ENCODE peak calls at places on chromosome 17, in six cellular contexts. R is right atrium auricular region, F is prostate gland, C is neural progenitor cell, U is Peyer's patch, Y is tibial nerve. J is an unnamed sample.

GRCh38 chr17:62309381-62309780 is 71.0 kb upstream of the EFCAB3 start:
- DNase-seq in R (no peak), F (no peak), C (no peak), U (no peak), Y (no peak), J (no peak)

GRCh38 chr17:55402374-55402773 is 19.3 kb downstream of the MMD start:
- DNase-seq in R (no peak), F (no peak), C (no peak), U (no peak), Y (no peak), J (no peak)

GRCh38 chr17:55285340-55286301 is 20.9 kb downstream of the HLF start:
- DNase-seq in R (peak; percentile 97), F (peak; percentile 94), C (no peak), U (peak; percentile 92), Y (peak; percentile 89), J (peak; percentile 94)

GRCh38 chr17:52546990-52547389 is 388.5 kb upstream of the CA10 start:
- DNase-seq in R (no peak), F (no peak), C (no peak), U (no peak), Y (no peak), J (no peak)

GRCh38 chr17:37694734-37695133 is 50.1 kb downstream of the HNF1B start:
- DNase-seq in R (no peak), F (no peak), C (no peak), U (no peak), Y (no peak), J (no peak)

GRCh38 chr17:63571632-63572310 is 21.5 kb downstream of the DCAF7 start:
- DNase-seq in R (no peak), F (no peak), C (no peak), U (no peak), Y (no peak), J (no peak)

GRCh38 chr17:49383048-49383447 is 21.0 kb upstream of the ZNF652 start:
- DNase-seq in R (no peak), F (no peak), C (no peak), U (no peak), Y (no peak), J (no peak)

GRCh38 chr17:69574257-69575197 is 160.0 kb downstream of the MAP2K6 start:
- DNase-seq in R (no peak), F (no peak), C (peak; percentile 22), U (no peak), Y (no peak), J (peak; percentile 17)

GRCh38 chr17:39591958-39592954 is 15.5 kb downstream of the NEUROD2 start:
- DNase-seq in R (no peak), F (no peak), C (peak; percentile 92), U (peak; percentile 59), Y (no peak), J (no peak)

GRCh38 chr17:31517524-31517923 is 126.0 kb downstream of the RAB11FIP4 start:
- DNase-seq in R (no peak), F (no peak), C (peak; percentile 69), U (no peak), Y (no peak), J (no peak)

GRCh38 chr17:77827039-77827438 is 131.5 kb upstream of the TNRC6C start:
- DNase-seq in R (no peak), F (no peak), C (no peak), U (no peak), Y (no peak), J (no peak)

GRCh38 chr17:17732892-17733670 is 51.8 kb downstream of the RAI1 start:
- DNase-seq in R (no peak), F (peak; percentile 67), C (no peak), U (no peak), Y (no peak), J (no peak)

GRCh38 chr17:63702223-63702577 is 2.3 kb upstream of the LIMD2 start:
- DNase-seq in R (no peak), F (no peak), C (no peak), U (peak; percentile 84), Y (no peak), J (no peak)

GRCh38 chr17:56478836-56479447 is 114.6 kb upstream of the NOG start:
- DNase-seq in R (no peak), F (no peak), C (peak; percentile 54), U (no peak), Y (no peak), J (no peak)

GRCh38 chr17:73151888-73152633 is 12.7 kb upstream of the SSTR2 start:
- DNase-seq in R (no peak), F (no peak), C (no peak), U (no peak), Y (no peak), J (no peak)

GRCh38 chr17:62630365-62631085 is 3.1 kb downstream of the MRC2 start:
- DNase-seq in R (no peak), F (no peak), C (no peak), U (no peak), Y (no peak), J (no peak)

GRCh38 chr17:5826384-5826783 is 242.1 kb upstream of the NLRP1 start:
- DNase-seq in R (no peak), F (no peak), C (no peak), U (no peak), Y (no peak), J (no peak)

GRCh38 chr17:77638229-77638628 is 320.3 kb upstream of the TNRC6C start:
- DNase-seq in R (no peak), F (no peak), C (no peak), U (no peak), Y (no peak), J (no peak)

GRCh38 chr17:7851438-7852261 is 3.2 kb upstream of the TMEM88 start:
- DNase-seq in R (no peak), F (peak; percentile 90), C (peak; percentile 98), U (peak; percentile 96), Y (peak; percentile 74), J (peak; percentile 91)

GRCh38 chr17:50428831-50429424 is 2.9 kb downstream of the ACSF2 start:
- DNase-seq in R (no peak), F (peak; percentile 82), C (no peak), U (peak; percentile 73), Y (no peak), J (no peak)

GRCh38 chr17:41777579-41778188 is 8.8 kb downstream of the JUP start:
- DNase-seq in R (peak; percentile 79), F (peak; percentile 64), C (no peak), U (peak; percentile 68), Y (peak; percentile 57), J (peak; percentile 89)

GRCh38 chr17:29138991-29139682 is 41.1 kb downstream of the MYO18A start:
- DNase-seq in R (no peak), F (no peak), C (no peak), U (peak; percentile 81), Y (no peak), J (peak; percentile 68)

GRCh38 chr17:45575126-45575885 is 84.8 kb upstream of the PLEKHM1 start:
- DNase-seq in R (no peak), F (no peak), C (no peak), U (no peak), Y (no peak), J (no peak)

GRCh38 chr17:77365584-77366186 is 224.9 kb downstream of the SEC14L1 start:
- DNase-seq in R (peak; percentile 84), F (peak; percentile 61), C (no peak), U (peak; percentile 80), Y (no peak), J (peak; percentile 59)

GRCh38 chr17:13024526-13025263 is 6.9 kb upstream of the ELAC2 start:
- DNase-seq in R (no peak), F (peak; percentile 13), C (peak; percentile 86), U (peak; percentile 79), Y (no peak), J (peak; percentile 32)

GRCh38 chr17:76878568-76878967 is 10.4 kb downstream of the MGAT5B start:
- DNase-seq in R (no peak), F (no peak), C (no peak), U (no peak), Y (no peak), J (no peak)

GRCh38 chr17:65698381-65699061 is 137.1 kb upstream of the AXIN2 start:
- DNase-seq in R (no peak), F (no peak), C (peak; percentile 46), U (no peak), Y (no peak), J (no peak)

GRCh38 chr17:56756536-56756935 is 77.2 kb downstream of the C17orf67 start:
- DNase-seq in R (no peak), F (no peak), C (no peak), U (no peak), Y (no peak), J (no peak)

DNA sequence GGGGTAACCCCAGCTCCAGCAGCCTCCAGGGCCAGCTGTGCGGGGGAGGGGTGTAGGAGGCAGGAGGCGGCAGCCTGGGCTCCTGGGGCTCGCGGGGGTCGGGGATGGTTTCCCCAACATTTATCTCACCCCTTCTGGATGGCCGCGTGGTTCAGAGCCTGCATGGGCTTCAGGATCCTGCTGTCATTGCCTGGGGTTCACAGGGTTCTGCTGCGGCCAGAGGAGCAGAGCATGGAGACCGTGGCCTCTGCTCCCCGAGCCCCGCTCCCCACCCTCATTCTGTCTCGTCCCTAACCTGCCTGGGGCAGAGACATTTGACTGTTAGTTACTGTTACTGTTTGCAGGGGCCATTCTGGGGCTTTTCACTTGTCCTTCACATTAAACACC is 4.9 kb downstream of the MYADML2 start:
- DNase-seq in R (no peak), F (no peak), C (no peak), U (no peak), Y (no peak), J (no peak)
- H3K4me3 ChIP-seq in R (peak overlapping the region; percentile 24), F (no peak overlapping the region), C (no peak overlapping the region), U (no peak overlapping the region), Y (no peak overlapping the region), J (peak overlapping the region; percentile 31)

GRCh38 chr17:67377727-67378443 is 804 bp downstream of the PITPNC1 start:
- DNase-seq in R (no peak), F (peak; percentile 41), C (peak; percentile 74), U (peak; percentile 77), Y (no peak), J (peak; percentile 46)
- TF ChIP-seq CTCF in R (no peak), F (peak; percentile 41), C (peak; percentile 50), U (peak; percentile 17), Y (peak; percentile 33), J (no peak)

DNA sequence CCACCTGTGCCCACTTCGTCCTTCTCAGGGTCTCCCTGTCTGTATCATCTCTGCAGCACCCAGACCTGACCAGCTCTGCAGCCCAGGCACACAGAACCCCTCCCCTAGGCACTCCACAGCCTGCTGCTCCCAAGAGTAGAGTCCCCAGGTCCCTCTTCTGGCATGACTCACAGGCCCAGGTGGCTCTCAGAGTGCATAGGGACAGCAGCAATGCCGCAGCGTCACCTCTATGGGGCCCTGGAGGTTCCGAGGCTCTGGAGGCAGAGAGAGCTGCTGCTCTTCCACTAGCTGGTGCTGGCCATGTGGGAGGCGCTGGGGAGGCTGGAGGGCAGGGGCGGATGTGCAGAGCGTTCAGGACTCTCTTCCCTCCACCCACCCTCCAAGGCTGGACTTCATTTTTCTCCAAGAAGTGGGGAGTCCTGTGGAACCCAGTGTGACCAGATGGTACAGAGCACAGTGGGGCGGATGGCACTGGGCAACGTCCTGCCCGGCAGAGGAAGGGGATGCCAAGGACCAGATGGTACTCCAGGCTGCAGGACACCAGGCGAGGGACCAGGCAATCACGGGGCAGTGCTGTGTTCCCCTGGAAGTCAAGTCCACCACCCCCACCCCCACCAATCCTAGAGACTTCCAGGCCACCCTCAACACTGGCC is 151.7 kb downstream of the RBFOX3 start:
- DNase-seq in R (no peak), F (no peak), C (no peak), U (no peak), Y (no peak), J (no peak)
- H3K9me3 ChIP-seq in R (no peaks in the 10 kb centered on the region), F (no peaks in the 10 kb centered on the region), C (no peaks in the 10 kb centered on the region), U (no peaks in the 10 kb centered on the region), Y (no peaks in the 10 kb centered on the region), J (no peaks in the 10 kb centered on the region)

DNA sequence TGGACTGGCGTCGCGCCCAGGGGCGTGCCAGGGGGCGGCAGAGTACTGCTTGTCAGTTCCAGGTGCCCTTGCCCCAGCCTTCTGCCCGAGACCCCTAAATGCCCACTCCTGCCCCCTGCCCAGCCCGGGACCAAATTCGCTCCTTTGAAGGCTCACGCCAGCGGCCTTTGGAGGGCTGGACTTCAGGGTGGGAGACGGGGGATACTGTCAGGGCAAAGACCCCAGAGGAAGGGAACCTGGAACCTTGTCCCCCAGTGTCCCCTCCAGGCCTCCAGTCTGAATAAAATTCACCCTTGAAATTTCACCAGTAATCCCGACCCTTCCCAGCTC is 737 bp downstream of the OTOP3 start:
- DNase-seq in R (no peak), F (no peak), C (no peak), U (no peak), Y (no peak), J (no peak)
- H3K4me3 ChIP-seq in R (no peak overlapping the region), F (no peak overlapping the region), C (no peak overlapping the region), U (peak overlapping the region; percentile 28), Y (no peak overlapping the region), J (no peak overlapping the region)